ENCODE peak calls at places on chromosomes 1 and 21, in seven cellular contexts. G is A549, M is GM23338, Z is K562, H is HepG2, V is GM12878, F is SK-N-SH. Q is an unnamed sample.

GRCh38 chr1:232594018-232594502 is 35.9 kb downstream of the SIPA1L2 start:
- DNase-seq in G (no peak), M (no peak), Z (no peak), H (no peak), V (no peak), F (no peak), Q (no peak)

GRCh38 chr1:100866041-100866900 is 28.4 kb downstream of the EXTL2 start:
- DNase-seq in G (peak; percentile 28), M (peak; percentile 29), Z (peak; percentile 36), H (peak; percentile 10), V (no peak), F (peak; percentile 10), Q (no peak)

GRCh38 chr1:117367769-117368059 is 465 bp downstream of the MAN1A2 start:
- DNase-seq in G (no peak), M (no peak), Z (no peak), H (no peak), V (no peak), F (no peak), Q (no peak)

GRCh38 chr1:212699839-212700596 is at the start of gene BATF3:
- DNase-seq in G (peak; percentile 53), M (peak; percentile 44), Z (peak; percentile 82), H (no peak), V (no peak), F (peak; percentile 73), Q (no peak)

GRCh38 chr1:27831568-27832410 is 1.2 kb downstream of the PPP1R8 start:
- DNase-seq in G (no peak), M (no peak), Z (no peak), H (peak; percentile 21), V (no peak), F (no peak), Q (no peak)

GRCh38 chr21:14551741-14552140 is 5.6 kb upstream of the SAMSN1 start:
- DNase-seq in G (no peak), M (no peak), Z (no peak), H (no peak), V (no peak), F (no peak), Q (no peak)

GRCh38 chr1:22662986-22663408 is 10.0 kb downstream of the C1QB start:
- DNase-seq in G (no peak), M (no peak), Z (peak; percentile 42), H (no peak), V (no peak), F (no peak), Q (no peak)

GRCh38 chr1:93346472-93346991 is 825 bp downstream of the DR1 start:
- DNase-seq in G (peak; percentile 32), M (peak; percentile 36), Z (peak; percentile 39), H (peak; percentile 24), V (no peak), F (peak; percentile 57), Q (no peak)

GRCh38 chr1:32239335-32239734 is 7.7 kb upstream of the FAM167B start:
- DNase-seq in G (no peak), M (peak; percentile 46), Z (no peak), H (no peak), V (no peak), F (no peak), Q (no peak)

GRCh38 chr1:67053535-67053784 is 488 bp downstream of the SLC35D1 start:
- DNase-seq in G (no peak), M (peak; percentile 72), Z (peak; percentile 64), H (peak; percentile 54), V (no peak), F (peak; percentile 79), Q (no peak)

GRCh38 chr1:206833741-206834140 is 31.7 kb upstream of the IL20 start:
- DNase-seq in G (no peak), M (no peak), Z (no peak), H (no peak), V (no peak), F (no peak), Q (no peak)

GRCh38 chr1:236020359-236021000 is 44.4 kb downstream of the NID1 start:
- DNase-seq in G (no peak), M (no peak), Z (no peak), H (no peak), V (no peak), F (no peak), Q (no peak)

GRCh38 chr1:110176299-110176956 is 26.1 kb downstream of the SLC6A17 start:
- DNase-seq in G (no peak), M (no peak), Z (no peak), H (no peak), V (no peak), F (peak; percentile 86), Q (peak; percentile 41)

GRCh38 chr1:157249326-157249725 is 111.1 kb upstream of the ETV3 start:
- DNase-seq in G (no peak), M (no peak), Z (no peak), H (no peak), V (peak; percentile 56), F (no peak), Q (no peak)

GRCh38 chr21:31915566-31915965 is 42.7 kb downstream of the HUNK start:
- DNase-seq in G (no peak), M (no peak), Z (no peak), H (peak; percentile 52), V (no peak), F (no peak), Q (no peak)

GRCh38 chr21:15054089-15054488 is 10.7 kb downstream of the NRIP1 start:
- DNase-seq in G (no peak), M (no peak), Z (no peak), H (no peak), V (no peak), F (no peak), Q (no peak)

GRCh38 chr1:17588048-17588781 is 48.7 kb downstream of the ARHGEF10L start:
- DNase-seq in G (peak; percentile 38), M (peak; percentile 44), Z (no peak), H (peak; percentile 96), V (no peak), F (peak; percentile 89), Q (peak; percentile 34)

GRCh38 chr1:61012365-61012764 is 70.0 kb upstream of the NFIA start:
- DNase-seq in G (no peak), M (no peak), Z (peak; percentile 28), H (no peak), V (no peak), F (no peak), Q (no peak)

DNA sequence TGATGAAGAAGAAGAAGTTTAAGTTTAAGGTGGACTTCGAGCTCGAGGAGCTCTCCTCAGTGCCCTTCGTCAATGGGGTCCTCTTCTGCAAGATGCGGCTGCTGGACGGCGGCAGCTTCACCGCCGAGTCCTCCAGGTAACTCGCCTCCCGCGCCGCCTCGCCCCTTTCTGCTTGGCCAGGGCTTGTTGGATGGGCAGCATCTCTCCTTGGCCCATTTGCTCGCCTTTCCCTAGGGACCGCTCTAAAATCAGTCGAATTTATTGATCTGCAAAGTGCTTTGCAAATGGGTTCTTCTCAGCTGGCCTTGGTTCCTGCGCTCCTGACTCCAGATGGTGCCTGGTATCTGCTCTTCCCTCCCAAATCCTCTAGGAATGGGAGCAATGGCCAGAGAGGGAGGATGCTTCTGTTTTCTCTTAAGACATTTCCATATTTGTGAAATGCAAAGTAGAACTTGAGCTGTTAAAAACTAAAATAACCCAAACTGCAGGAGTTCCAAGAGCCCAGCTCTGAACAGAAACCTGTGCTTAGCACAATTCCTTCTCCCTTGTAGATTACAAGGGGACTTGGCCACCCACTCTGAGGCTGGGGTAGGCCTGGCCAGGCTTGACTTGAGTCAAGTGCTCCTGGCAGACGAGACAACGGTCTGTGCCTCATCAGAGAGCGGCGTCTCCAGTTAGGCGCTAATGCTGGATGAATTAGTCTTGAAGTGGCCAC is 687 bp downstream of the EEIG2 start:
- DNase-seq in G (peak; percentile 79), M (peak; percentile 80), Z (no peak), H (peak; percentile 9), V (no peak), F (peak; percentile 64), Q (peak; percentile 20)
- TF ChIP-seq CTCF in G (no peak), M (no peak), Z (peak; percentile 44), H (no peak), V (peak; percentile 3), F (peak; percentile 32), Q (no peak)

DNA sequence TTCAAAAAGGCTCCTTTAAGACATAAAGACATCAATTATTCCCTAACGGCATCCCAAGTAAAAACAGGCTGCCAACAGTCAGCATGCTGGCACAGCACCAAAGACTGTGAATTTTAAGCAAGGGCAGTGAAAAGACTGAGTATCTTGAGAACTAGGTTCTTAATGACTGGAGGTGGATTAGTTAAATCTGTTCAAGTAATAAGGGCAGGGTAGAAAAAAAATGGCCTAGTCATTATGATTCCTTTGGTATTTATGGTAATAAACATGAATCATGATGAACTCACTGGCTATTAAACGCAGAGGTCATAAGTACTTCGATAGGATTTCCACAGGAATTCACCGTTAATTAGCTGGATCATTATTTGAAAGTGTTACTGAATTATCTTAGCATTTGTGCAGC is 75.1 kb downstream of the KIFAP3 start:
- DNase-seq in G (no peak), M (no peak), Z (no peak), H (no peak), V (no peak), F (no peak), Q (no peak)
- TF ChIP-seq REST in G (no peak), M (no peak), Z (no peak), H (no peak), V (no peak), F (no peak), Q (no peak)

GRCh38 chr1:217889401-217889800 is 258.3 kb downstream of the SPATA17 start:
- DNase-seq in G (peak; percentile 25), M (peak; percentile 91), Z (no peak), H (no peak), V (no peak), F (no peak), Q (no peak)
- TF ChIP-seq CTCF in G (no peak), M (peak; percentile 82), Z (no peak), H (peak; percentile 54), V (no peak), F (peak; percentile 36), Q (no peak)

GRCh38 chr21:38979271-38980196 is 173.8 kb downstream of the ETS2 start:
- DNase-seq in G (no peak), M (peak; percentile 83), Z (no peak), H (no peak), V (no peak), F (no peak), Q (no peak)
- TF ChIP-seq REST in G (no peak), M (no peak), Z (no peak), H (no peak), V (no peak), F (no peak), Q (no peak)

DNA sequence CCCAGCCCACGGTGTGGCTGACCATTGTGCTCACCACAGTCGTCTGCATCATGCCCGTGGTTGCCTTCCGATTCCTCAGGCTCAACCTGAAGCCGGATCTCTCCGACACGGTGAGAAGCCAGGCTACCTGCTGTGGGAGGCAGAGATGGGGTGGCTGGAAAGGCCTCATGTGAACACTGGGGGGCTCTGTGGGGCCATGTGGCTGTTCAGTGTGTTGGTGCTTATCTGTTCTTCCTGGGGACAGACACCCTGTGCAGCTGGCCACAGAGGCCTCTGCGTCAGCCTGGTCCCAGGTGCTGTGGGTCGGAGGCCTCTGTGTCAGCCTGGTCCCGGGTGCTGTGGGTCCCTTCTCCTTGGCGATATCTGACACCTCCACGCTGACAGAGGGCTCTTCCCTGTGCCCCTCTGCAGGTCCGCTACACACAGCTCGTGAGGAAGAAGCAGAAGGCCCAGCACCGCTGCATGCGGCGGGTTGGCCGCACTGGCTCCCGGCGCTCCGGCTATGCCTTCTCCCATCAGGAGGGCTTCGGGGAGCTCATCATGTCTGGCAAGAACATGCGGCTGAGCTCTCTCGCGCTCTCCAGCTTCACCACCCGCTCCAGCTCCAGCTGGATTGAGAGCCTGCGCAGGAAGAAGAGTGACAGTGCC is 23.2 kb downstream of the ATP8B2 start:
- DNase-seq in G (peak; percentile 24), M (no peak), Z (peak; percentile 51), H (no peak), V (no peak), F (no peak), Q (no peak)
- TF ChIP-seq CTCF in G (peak; percentile 20), M (no peak), Z (peak; percentile 74), H (peak; percentile 60), V (peak; percentile 30), F (no peak), Q (peak; percentile 4)

Q was measured in HL-60.